ENCODE peak calls at places on chromosomes 6 and 20, in nine cellular contexts. J is cardiac muscle cell, Q is ovary, D is activated B cell treated with CpG ODN at 0.5 μM for 24 hours, K is Caco-2, V is uterus, L is esophagus muscularis mucosa, M is transverse colon, G is left ventricle myocardium inferior. W is an unnamed sample.

GRCh38 chr6:167918507-167919278 is 78.8 kb upstream of the KIF25 start:
- DNase-seq in K (no peak), G (no peak), D (no peak), Q (no peak), V (peak; percentile 43), M (no peak), J (no peak), L (peak; percentile 64), W (no peak)

GRCh38 chr6:126803769-126804168 is 314.7 kb upstream of the RSPO3 start:
- DNase-seq in Q (no peak), K (no peak), D (no peak), L (no peak), G (no peak), V (no peak), M (no peak), J (no peak), W (no peak)

GRCh38 chr20:29689411-29690225 is 1567.8 kb upstream of the DEFB115 start:
- DNase-seq in K (peak; percentile 77), M (no peak), V (no peak), J (peak; percentile 65), L (no peak), G (peak; percentile 28), Q (no peak), D (no peak), W (no peak)

GRCh38 chr6:6333498-6333897 is 13.0 kb upstream of the F13A1 start:
- DNase-seq in L (no peak), J (no peak), G (no peak), Q (no peak), M (no peak), V (no peak), D (no peak), K (no peak), W (no peak)

GRCh38 chr6:161406633-161407032 is 132.8 kb upstream of the AGPAT4 start:
- DNase-seq in J (peak; percentile 81), L (no peak), G (no peak), K (no peak), D (no peak), V (no peak), Q (no peak), M (no peak), W (peak; percentile 35)

GRCh38 chr20:4606046-4606445 is 115.7 kb upstream of the PRND start:
- DNase-seq in L (peak; percentile 14), D (no peak), Q (no peak), J (no peak), M (no peak), K (no peak), V (no peak), G (no peak), W (no peak)

GRCh38 chr20:11917663-11918062 is at the start of gene BTBD3:
- DNase-seq in J (peak; percentile 79), K (no peak), D (no peak), M (peak; percentile 68), Q (no peak), G (peak; percentile 66), V (peak; percentile 58), L (no peak), W (peak; percentile 15)

GRCh38 chr6:140912686-140913085 is 1220.0 kb upstream of the GJE1 start:
- DNase-seq in D (no peak), J (no peak), V (no peak), G (no peak), M (no peak), Q (no peak), K (no peak), L (no peak), W (no peak)

GRCh38 chr6:163405412-163406309 is 8.9 kb upstream of the QKI start:
- DNase-seq in Q (peak; percentile 38), L (peak; percentile 60), D (peak; percentile 24), K (no peak), V (peak; percentile 26), J (peak; percentile 34), G (peak; percentile 69), M (peak; percentile 46), W (no peak)

GRCh38 chr6:129331450-129332138 is 378.4 kb downstream of the ARHGAP18 start:
- DNase-seq in M (no peak), J (peak; percentile 57), V (no peak), K (no peak), G (no peak), D (no peak), L (no peak), Q (no peak), W (no peak)

GRCh38 chr6:2743280-2744205 is 7.2 kb downstream of the MYLK4 start:
- DNase-seq in G (no peak), L (no peak), M (no peak), K (no peak), V (no peak), D (no peak), J (no peak), Q (no peak), W (no peak)

GRCh38 chr20:43919686-43920403 is 5.2 kb downstream of the TOX2 start:
- DNase-seq in Q (no peak), G (no peak), V (no peak), J (no peak), L (no peak), D (no peak), K (no peak), M (no peak), W (no peak)

GRCh38 chr20:43916073-43916874 is 1.6 kb downstream of the TOX2 start:
- DNase-seq in D (no peak), J (peak; percentile 60), V (no peak), L (no peak), M (no peak), K (no peak), G (no peak), Q (no peak), W (no peak)

GRCh38 chr20:43916875-43917371 is 2.3 kb downstream of the TOX2 start:
- DNase-seq in L (no peak), D (no peak), Q (no peak), J (no peak), M (no peak), G (no peak), V (no peak), K (no peak), W (no peak)

GRCh38 chr20:43915209-43916072 is 789 bp downstream of the TOX2 start:
- DNase-seq in J (peak; percentile 46), M (peak; percentile 30), V (no peak), G (no peak), L (no peak), D (no peak), Q (no peak), K (peak; percentile 47), W (no peak)

DNA sequence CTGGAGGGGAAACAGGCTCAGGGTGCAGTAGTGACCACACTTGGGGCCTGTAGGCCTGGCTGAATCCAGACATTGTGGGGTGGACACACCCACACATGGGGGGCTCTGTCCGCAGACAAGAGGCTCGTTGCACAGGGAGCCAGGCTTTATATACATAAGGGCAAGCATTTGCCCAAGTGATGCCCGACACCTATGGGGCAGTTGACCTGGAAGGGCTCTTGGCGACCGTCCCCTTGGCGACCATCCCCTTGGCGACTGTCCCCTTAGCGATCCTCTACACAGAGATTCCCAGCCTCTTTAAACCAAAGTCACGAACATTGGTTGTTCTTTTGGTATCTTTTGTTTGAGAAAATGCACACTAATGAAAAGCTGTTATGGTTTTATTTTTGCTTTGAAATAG is 2.7 kb downstream of the TOX2 start:
- DNase-seq in K (no peak), G (no peak), Q (no peak), D (no peak), L (no peak), V (no peak), M (no peak), J (no peak), W (no peak)
- TF ChIP-seq CTCF in K (no peak), G (no peak), Q (no peak), D (no peak), L (no peak), V (no peak), M (no peak), J (no peak), W (no peak)

GRCh38 chr6:82257088-82257774 is 9.7 kb upstream of the IBTK start:
- DNase-seq in G (no peak), L (no peak), K (no peak), Q (no peak), D (no peak), J (no peak), M (no peak), V (no peak), W (no peak)
- TF ChIP-seq CTCF in G (no peak), L (no peak), K (no peak), Q (no peak), D (no peak), J (peak; percentile 3), M (no peak), V (no peak), W (no peak)

DNA sequence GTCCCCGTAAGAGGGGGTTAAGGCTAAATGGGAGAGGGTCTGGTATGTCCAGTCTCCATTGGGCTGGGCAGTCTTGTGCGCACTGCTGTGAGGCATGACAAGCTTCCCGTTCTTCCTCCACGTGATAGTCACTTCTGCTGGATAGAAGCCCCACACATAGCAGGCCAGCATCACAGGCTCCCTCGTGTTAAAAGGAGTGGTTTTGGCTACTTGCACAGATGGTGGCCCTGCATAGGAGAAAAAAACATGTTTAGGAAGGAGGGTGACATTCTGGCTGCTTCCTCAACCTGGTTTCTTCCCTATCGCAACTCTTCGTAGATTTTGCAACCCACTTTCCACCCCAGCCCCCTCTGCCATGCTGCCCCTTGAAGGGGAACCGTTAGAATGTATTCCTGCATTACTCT is 3.6 kb downstream of the HLA-DMB start:
- DNase-seq in M (peak; percentile 24), K (no peak), Q (no peak), J (no peak), L (no peak), G (no peak), V (no peak), D (no peak), W (no peak)
- TF ChIP-seq CTCF in M (no peak), K (no peak), Q (no peak), J (no peak), L (no peak), G (no peak), V (no peak), D (no peak), W (no peak)

GRCh38 chr20:8801686-8802085 is 267.2 kb upstream of the PLCB4 start:
- DNase-seq in J (no peak), K (no peak), L (no peak), G (no peak), M (no peak), V (no peak), D (no peak), Q (no peak), W (no peak)

GRCh38 chr20:8796088-8796665 is 272.7 kb upstream of the PLCB4 start:
- DNase-seq in J (peak; percentile 93), V (no peak), L (no peak), G (no peak), K (no peak), M (no peak), D (no peak), Q (no peak), W (no peak)

GRCh38 chr20:8803065-8803464 is 265.8 kb upstream of the PLCB4 start:
- DNase-seq in J (peak; percentile 56), L (no peak), M (no peak), V (no peak), Q (no peak), D (no peak), K (no peak), G (no peak), W (no peak)

GRCh38 chr20:8798505-8798904 is 270.4 kb upstream of the PLCB4 start:
- DNase-seq in K (no peak), V (no peak), D (no peak), J (peak; percentile 96), G (no peak), L (no peak), Q (no peak), M (no peak), W (peak; percentile 18)

DNA sequence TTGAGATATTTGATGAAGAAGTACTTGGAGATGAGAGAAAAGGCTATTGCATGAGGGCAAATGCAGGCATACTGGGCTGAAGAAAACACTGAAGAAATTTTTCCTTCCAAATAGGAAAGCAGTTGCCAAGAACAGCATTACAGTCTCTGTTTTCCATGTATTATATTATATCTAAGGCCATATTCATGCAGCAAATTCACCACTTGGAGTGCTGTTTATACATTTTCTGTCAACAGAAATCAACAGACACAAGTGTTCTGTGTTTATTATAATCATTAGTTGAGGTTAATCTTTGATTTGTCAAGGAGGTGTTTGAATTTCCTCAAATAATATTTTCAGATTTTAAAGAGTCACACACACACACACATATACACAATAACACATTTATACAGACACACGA is 268.8 kb upstream of the PLCB4 start:
- DNase-seq in L (no peak), M (no peak), D (no peak), Q (no peak), V (no peak), G (no peak), J (no peak), K (no peak), W (no peak)
- TF ChIP-seq CTCF in L (no peak), M (no peak), D (no peak), Q (no peak), V (no peak), G (peak; percentile 18), J (no peak), K (no peak), W (no peak)

W was measured in AG09319.